ENCODE peak calls at places on chromosomes 13 and 19, in five cellular contexts. One of them, this sample, is unnamed.
A peak's percentile ranks its signal among the peaks of the same experiment; 100 is the strongest.

GRCh38 chr19:39816287-39817048 is 17.5 kb downstream of the DYRK1B start:
- DNase-seq in IMR-90: no peak
- DNase-seq in GM23248: no peak
- DNase-seq in GM12878: no peak
- DNase-seq in colonic mucosa: no peak
- DNase-seq in this sample: no peak

GRCh38 chr19:49425922-49426592 is 869 bp downstream of the GFY start:
- DNase-seq in GM23248: peak; percentile 72
- DNase-seq in GM12878: no peak
- DNase-seq in colonic mucosa: no peak
- DNase-seq in IMR-90: no peak
- DNase-seq in this sample: peak; percentile 37

GRCh38 chr19:19120308-19121156 is 17.7 kb downstream of the TMEM161A start:
- DNase-seq in GM23248: peak; percentile 10
- DNase-seq in GM12878: no peak
- DNase-seq in IMR-90: peak; percentile 62
- DNase-seq in colonic mucosa: peak; percentile 74
- DNase-seq in this sample: no peak

GRCh38 chr13:51006067-51006800 is 96.6 kb downstream of the RNASEH2B start:
- DNase-seq in GM23248: peak; percentile 65
- DNase-seq in GM12878: no peak
- DNase-seq in colonic mucosa: no peak
- DNase-seq in IMR-90: no peak
- DNase-seq in this sample: no peak

GRCh38 chr19:1278713-1279112 is 3.4 kb downstream of the FAM174C start:
- DNase-seq in IMR-90: no peak
- DNase-seq in colonic mucosa: no peak
- DNase-seq in GM12878: no peak
- DNase-seq in GM23248: no peak
- DNase-seq in this sample: no peak

GRCh38 chr13:110554227-110554836 is 7.2 kb downstream of the RAB20 start:
- DNase-seq in colonic mucosa: no peak
- DNase-seq in IMR-90: no peak
- DNase-seq in GM23248: no peak
- DNase-seq in GM12878: no peak
- DNase-seq in this sample: no peak

GRCh38 chr19:18558595-18558994 is 925 bp downstream of the KXD1 start:
- DNase-seq in colonic mucosa: no peak
- DNase-seq in IMR-90: no peak
- DNase-seq in GM23248: peak; percentile 18
- DNase-seq in GM12878: no peak
- DNase-seq in this sample: no peak

GRCh38 chr13:45820106-45820838 is 31.3 kb downstream of the SIAH3 start:
- DNase-seq in colonic mucosa: no peak
- DNase-seq in GM12878: no peak
- DNase-seq in GM23248: no peak
- DNase-seq in IMR-90: no peak
- DNase-seq in this sample: no peak

GRCh38 chr19:49799798-49800376 is 13.2 kb downstream of the FUZ start:
- DNase-seq in IMR-90: no peak
- DNase-seq in colonic mucosa: no peak
- DNase-seq in GM23248: no peak
- DNase-seq in GM12878: no peak
- DNase-seq in this sample: no peak

GRCh38 chr19:47819841-47820244 is 1.9 kb upstream of the CRX start:
- DNase-seq in IMR-90: no peak
- DNase-seq in GM23248: no peak
- DNase-seq in colonic mucosa: no peak
- DNase-seq in GM12878: no peak
- DNase-seq in this sample: no peak

GRCh38 chr19:35023428-35023827 is 6.8 kb upstream of the SCN1B start:
- DNase-seq in GM23248: no peak
- DNase-seq in IMR-90: no peak
- DNase-seq in GM12878: no peak
- DNase-seq in colonic mucosa: no peak
- DNase-seq in this sample: no peak

DNA sequence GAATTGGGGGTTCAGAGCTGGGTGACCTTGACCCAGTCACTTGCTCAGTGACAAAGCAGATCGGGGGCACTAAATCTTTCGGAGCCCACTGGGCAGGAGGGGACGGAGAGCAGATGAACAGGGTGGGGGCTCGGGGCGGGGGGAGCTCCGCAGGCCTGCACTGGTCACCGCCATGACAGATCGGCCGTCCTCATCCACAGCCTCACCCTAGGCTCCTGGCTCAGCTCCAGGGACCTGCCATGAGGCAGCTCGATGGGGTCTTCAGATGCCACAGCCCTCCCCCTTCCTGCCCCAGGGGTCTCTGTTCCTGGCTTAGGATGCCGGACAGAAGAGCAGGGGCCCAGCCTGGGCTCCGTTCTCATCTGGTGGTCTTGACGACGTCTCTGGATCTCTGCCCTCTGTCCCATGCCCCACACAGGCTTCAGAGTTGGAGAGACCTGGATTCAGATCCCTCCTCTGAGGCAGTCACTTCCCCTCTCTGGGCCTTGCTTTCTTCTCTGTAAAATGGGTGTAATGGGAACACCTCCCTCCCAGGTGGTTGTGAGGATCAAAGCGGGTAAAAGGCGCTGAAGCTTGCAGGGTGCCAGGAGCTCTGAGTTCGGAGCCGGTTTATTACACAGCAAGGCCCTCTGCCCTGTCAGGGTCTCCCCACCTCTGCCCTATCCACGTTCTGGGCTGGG is 3.0 kb downstream of the KDM4B start:
- DNase-seq in GM23248: no peak
- DNase-seq in colonic mucosa: no peak
- DNase-seq in GM12878: no peak
- DNase-seq in IMR-90: no peak
- DNase-seq in this sample: no peak
- H3K4me1 ChIP-seq in GM23248: peaks cover 33% of the 10 kb centered on the region
- H3K4me1 ChIP-seq in colonic mucosa: peaks cover 11% of the 10 kb centered on the region
- H3K4me1 ChIP-seq in GM12878: peaks cover 12% of the 10 kb centered on the region
- H3K4me1 ChIP-seq in IMR-90: peaks cover 29% of the 10 kb centered on the region
- H3K4me1 ChIP-seq in this sample: peaks cover 48% of the 10 kb centered on the region

GRCh38 chr19:2584002-2584401 is 108.1 kb downstream of the GADD45B start:
- DNase-seq in IMR-90: no peak
- DNase-seq in colonic mucosa: no peak
- DNase-seq in GM12878: no peak
- DNase-seq in GM23248: no peak
- DNase-seq in this sample: no peak

GRCh38 chr19:2586196-2586595 is 110.3 kb downstream of the GADD45B start:
- DNase-seq in colonic mucosa: no peak
- DNase-seq in GM23248: no peak
- DNase-seq in IMR-90: no peak
- DNase-seq in GM12878: no peak
- DNase-seq in this sample: no peak

GRCh38 chr19:2590630-2591399 is 111.7 kb downstream of the GNG7 start:
- DNase-seq in colonic mucosa: no peak
- DNase-seq in GM23248: no peak
- DNase-seq in IMR-90: no peak
- DNase-seq in GM12878: no peak
- DNase-seq in this sample: no peak

GRCh38 chr19:2589441-2589840 is 113.1 kb downstream of the GNG7 start:
- DNase-seq in IMR-90: no peak
- DNase-seq in GM23248: no peak
- DNase-seq in GM12878: no peak
- DNase-seq in colonic mucosa: no peak
- DNase-seq in this sample: no peak

GRCh38 chr19:2587001-2587719 is 111.2 kb downstream of the GADD45B start:
- DNase-seq in GM23248: no peak
- DNase-seq in GM12878: no peak
- DNase-seq in IMR-90: peak; percentile 35
- DNase-seq in colonic mucosa: no peak
- DNase-seq in this sample: no peak
- H3K9ac ChIP-seq in GM23248: no peak overlapping the region
- H3K9ac ChIP-seq in GM12878: no peak overlapping the region
- H3K9ac ChIP-seq in IMR-90: no peak overlapping the region
- H3K9ac ChIP-seq in colonic mucosa: no peak overlapping the region
- H3K9ac ChIP-seq in this sample: no peak overlapping the region

GRCh38 chr13:99290890-99291289 is 16.3 kb downstream of the GPR183 start:
- DNase-seq in IMR-90: no peak
- DNase-seq in GM12878: no peak
- DNase-seq in colonic mucosa: no peak
- DNase-seq in GM23248: no peak
- DNase-seq in this sample: no peak
- H3K4me1 ChIP-seq in IMR-90: peaks cover under 1% of the 10 kb centered on the region
- H3K4me1 ChIP-seq in GM12878: peaks cover 41% of the 10 kb centered on the region
- H3K4me1 ChIP-seq in colonic mucosa: peaks cover 7% of the 10 kb centered on the region
- H3K4me1 ChIP-seq in GM23248: no peaks in the 10 kb centered on the region
- H3K4me1 ChIP-seq in this sample: no peaks in the 10 kb centered on the region

GRCh38 chr13:29465741-29466293 is 129.7 kb downstream of the SLC7A1 start:
- DNase-seq in IMR-90: peak; percentile 62
- DNase-seq in GM23248: peak; percentile 65
- DNase-seq in colonic mucosa: no peak
- DNase-seq in GM12878: no peak
- DNase-seq in this sample: peak; percentile 28

GRCh38 chr13:29472317-29472961 is 123.0 kb downstream of the SLC7A1 start:
- DNase-seq in IMR-90: peak; percentile 58
- DNase-seq in GM12878: no peak
- DNase-seq in GM23248: peak; percentile 79
- DNase-seq in colonic mucosa: peak; percentile 46
- DNase-seq in this sample: peak; percentile 67

GRCh38 chr13:29474991-29475390 is 120.5 kb downstream of the SLC7A1 start:
- DNase-seq in GM23248: peak; percentile 87
- DNase-seq in GM12878: no peak
- DNase-seq in colonic mucosa: no peak
- DNase-seq in IMR-90: peak; percentile 91
- DNase-seq in this sample: no peak

GRCh38 chr13:29476046-29476445 is 119.4 kb downstream of the SLC7A1 start:
- DNase-seq in GM23248: no peak
- DNase-seq in IMR-90: no peak
- DNase-seq in GM12878: no peak
- DNase-seq in colonic mucosa: no peak
- DNase-seq in this sample: no peak

DNA sequence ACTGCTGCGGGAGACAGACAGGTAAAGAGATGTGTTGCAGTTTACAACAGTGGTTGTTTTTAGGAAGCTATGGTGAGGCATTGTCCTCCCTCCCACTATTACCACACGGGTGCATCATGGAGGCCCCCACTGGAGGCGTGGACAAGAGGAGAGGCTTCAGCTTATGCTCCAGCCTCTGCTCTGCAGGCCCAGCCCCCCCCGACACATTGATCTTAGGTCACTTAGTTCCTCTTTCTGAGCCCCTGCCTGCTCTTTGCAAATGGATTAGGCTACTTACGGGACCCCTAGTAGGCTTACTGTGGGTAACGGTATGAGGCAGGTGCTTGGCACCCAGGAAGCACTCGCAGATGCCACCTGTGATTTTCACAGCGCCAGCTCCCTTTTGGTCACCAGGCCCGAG is 123.9 kb downstream of the SLC7A1 start:
- DNase-seq in IMR-90: no peak
- DNase-seq in GM12878: no peak
- DNase-seq in colonic mucosa: no peak
- DNase-seq in GM23248: no peak
- DNase-seq in this sample: no peak
- H3K9ac ChIP-seq in IMR-90: no peak overlapping the region
- H3K9ac ChIP-seq in GM12878: no peak overlapping the region
- H3K9ac ChIP-seq in colonic mucosa: no peak overlapping the region
- H3K9ac ChIP-seq in GM23248: no peak overlapping the region
- H3K9ac ChIP-seq in this sample: no peak overlapping the region

GRCh38 chr19:33554821-33555220 is 33.2 kb upstream of the PEPD start:
- DNase-seq in GM23248: no peak
- DNase-seq in colonic mucosa: no peak
- DNase-seq in GM12878: no peak
- DNase-seq in IMR-90: no peak
- DNase-seq in this sample: no peak

GRCh38 chr19:33553530-33554310 is 32.1 kb upstream of the PEPD start:
- DNase-seq in IMR-90: no peak
- DNase-seq in GM23248: no peak
- DNase-seq in GM12878: no peak
- DNase-seq in colonic mucosa: no peak
- DNase-seq in this sample: no peak

GRCh38 chr19:33552928-33553279 is 31.3 kb upstream of the PEPD start:
- DNase-seq in GM12878: no peak
- DNase-seq in colonic mucosa: no peak
- DNase-seq in IMR-90: no peak
- DNase-seq in GM23248: no peak
- DNase-seq in this sample: no peak

GRCh38 chr19:33556261-33556660 is 34.7 kb upstream of the PEPD start:
- DNase-seq in colonic mucosa: no peak
- DNase-seq in IMR-90: no peak
- DNase-seq in GM23248: no peak
- DNase-seq in GM12878: no peak
- DNase-seq in this sample: no peak

GRCh38 chr19:33554391-33554790 is 32.8 kb upstream of the PEPD start:
- DNase-seq in GM23248: no peak
- DNase-seq in colonic mucosa: no peak
- DNase-seq in GM12878: no peak
- DNase-seq in IMR-90: no peak
- DNase-seq in this sample: no peak
- H3K4me1 ChIP-seq in GM23248: no peaks in the 10 kb centered on the region
- H3K4me1 ChIP-seq in colonic mucosa: no peaks in the 10 kb centered on the region
- H3K4me1 ChIP-seq in GM12878: no peaks in the 10 kb centered on the region
- H3K4me1 ChIP-seq in IMR-90: no peaks in the 10 kb centered on the region
- H3K4me1 ChIP-seq in this sample: no peaks in the 10 kb centered on the region

GRCh38 chr13:30071890-30072817 is 221.7 kb upstream of the UBL3 start:
- DNase-seq in GM23248: no peak
- DNase-seq in GM12878: no peak
- DNase-seq in IMR-90: no peak
- DNase-seq in colonic mucosa: peak; percentile 55
- DNase-seq in this sample: peak; percentile 12
- H3K9ac ChIP-seq in GM23248: no peak overlapping the region
- H3K9ac ChIP-seq in GM12878: no peak overlapping the region
- H3K9ac ChIP-seq in IMR-90: no peak overlapping the region
- H3K9ac ChIP-seq in colonic mucosa: no peak overlapping the region
- H3K9ac ChIP-seq in this sample: no peak overlapping the region

DNA sequence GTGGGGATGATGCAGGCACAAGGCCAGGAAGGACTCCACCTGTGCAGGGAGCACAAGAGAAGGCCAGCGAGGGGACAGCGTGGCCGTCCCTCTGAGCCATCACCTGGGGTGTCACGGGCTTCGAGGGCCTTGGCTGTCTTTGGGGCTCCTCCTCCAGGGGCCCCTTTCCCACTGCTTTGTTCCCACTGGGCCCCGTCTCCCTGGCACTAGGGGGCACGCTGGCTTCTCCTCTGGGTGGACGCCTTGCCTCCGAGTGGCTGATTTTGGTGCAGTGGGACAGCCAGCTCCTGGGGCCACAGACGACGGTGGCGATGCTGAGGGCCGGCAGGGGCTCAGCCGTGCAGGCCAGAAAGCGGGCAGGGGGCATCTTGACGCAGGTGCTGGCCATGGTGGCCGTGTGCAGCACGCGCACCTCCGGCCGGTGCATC is 43.2 kb upstream of the GRTP1 start:
- DNase-seq in GM12878: no peak
- DNase-seq in colonic mucosa: no peak
- DNase-seq in IMR-90: no peak
- DNase-seq in GM23248: no peak
- DNase-seq in this sample: no peak
- H3K4me1 ChIP-seq in GM12878: no peaks in the 10 kb centered on the region
- H3K4me1 ChIP-seq in colonic mucosa: no peaks in the 10 kb centered on the region
- H3K4me1 ChIP-seq in IMR-90: peaks cover 16% of the 10 kb centered on the region
- H3K4me1 ChIP-seq in GM23248: peaks cover 28% of the 10 kb centered on the region
- H3K4me1 ChIP-seq in this sample: peaks cover 20% of the 10 kb centered on the region